ENCODE peak calls at places on chromosomes 1 and 21, in seven cellular contexts. X, R, Z, E, W, K and N are unnamed samples.

GRCh38 chr1:212596798-212597197 is 11.8 kb upstream of the ATF3 start:
- DNase-seq in K (no peak), X (no peak), E (no peak), Z (no peak), R (no peak), W (no peak), N (no peak)

GRCh38 chr1:75265792-75266191 is 131.6 kb downstream of the LHX8 start:
- DNase-seq in Z (no peak), E (peak), X (peak), R (no peak), K (peak), W (no peak), N (peak)

GRCh38 chr1:81801834-81802531 is 1.2 kb downstream of the ADGRL2 start:
- DNase-seq in E (peak), R (peak), W (no peak), K (peak), Z (no peak), X (peak), N (no peak)

GRCh38 chr1:197598935-197599334 is 176.3 kb downstream of the DENND1B start:
- DNase-seq in W (no peak), Z (no peak), K (no peak), X (no peak), R (no peak), E (no peak), N (no peak)

GRCh38 chr21:42846221-42846620 is 33.1 kb downstream of the WDR4 start:
- DNase-seq in E (no peak), R (peak), Z (no peak), X (no peak), W (no peak), K (no peak), N (no peak)

GRCh38 chr1:246121533-246121932 is 385.5 kb downstream of the SMYD3 start:
- DNase-seq in W (no peak), R (no peak), K (no peak), X (peak), Z (no peak), E (no peak), N (no peak)

GRCh38 chr1:81679972-81680371 is 120.8 kb upstream of the ADGRL2 start:
- DNase-seq in Z (no peak), R (no peak), X (no peak), K (no peak), E (peak), W (no peak), N (no peak)

GRCh38 chr21:41475714-41476405 is 32.1 kb downstream of the TMPRSS2 start:
- DNase-seq in E (no peak), Z (no peak), R (no peak), W (no peak), K (no peak), X (no peak), N (no peak)

GRCh38 chr21:31731802-31732537 is at the start of gene SCAF4:
- DNase-seq in K (peak), Z (peak), E (peak), W (peak), X (peak), R (peak), N (peak)

GRCh38 chr1:168229893-168230292 is 4.1 kb downstream of the SFT2D2 start:
- DNase-seq in W (no peak), E (no peak), X (no peak), R (no peak), Z (no peak), K (no peak), N (no peak)

GRCh38 chr1:196317535-196318522 is 290.4 kb downstream of the KCNT2 start:
- DNase-seq in R (no peak), K (peak), X (peak), Z (no peak), W (no peak), E (peak), N (peak)

GRCh38 chr1:58592521-58593134 is 15.6 kb upstream of the TACSTD2 start:
- DNase-seq in W (no peak), Z (no peak), E (peak), X (peak), K (peak), R (peak), N (peak)

GRCh38 chr21:42094811-42095210 is 23.7 kb downstream of the UMODL1 start:
- DNase-seq in Z (no peak), R (no peak), X (no peak), W (no peak), K (no peak), E (no peak), N (no peak)

GRCh38 chr1:68107771-68108170 is 57.3 kb upstream of the DIRAS3 start:
- DNase-seq in W (no peak), R (no peak), X (peak), E (no peak), K (no peak), Z (no peak), N (peak)

GRCh38 chr1:240562111-240562590 is 49.8 kb downstream of the GREM2 start:
- DNase-seq in X (peak), W (no peak), E (peak), Z (no peak), K (no peak), R (no peak), N (no peak)

GRCh38 chr1:154478639-154479038 is 23.4 kb upstream of the TDRD10 start:
- DNase-seq in Z (no peak), X (peak), W (no peak), R (no peak), E (no peak), K (no peak), N (peak)

GRCh38 chr1:114428083-114428754 is 82.8 kb downstream of the TRIM33 start:
- DNase-seq in R (no peak), K (peak), X (no peak), E (peak), W (no peak), Z (no peak), N (no peak)

GRCh38 chr1:7380712-7381111 is 390.4 kb upstream of the VAMP3 start:
- DNase-seq in Z (no peak), K (no peak), X (no peak), R (peak), E (no peak), W (no peak), N (peak)

GRCh38 chr1:240385985-240386978 is 225.7 kb downstream of the GREM2 start:
- DNase-seq in X (peak), W (no peak), R (no peak), K (peak), Z (no peak), E (no peak), N (peak)

GRCh38 chr1:14996133-14997050 is 157.2 kb upstream of the TMEM51 start:
- DNase-seq in X (peak), K (peak), R (no peak), W (no peak), E (no peak), Z (no peak), N (peak)